ENCODE peak calls at places on chromosomes 13 and 19, in seven cellular contexts. Q, V, B, U, Y, R and K are unnamed samples.

GRCh38 chr19:16605552-16605951 is 22.5 kb downstream of the MED26 start:
- DNase-seq in B (no peak), U (no peak), V (no peak), R (no peak), Y (no peak), Q (no peak), K (no peak)

GRCh38 chr19:14002571-14003278 is 3.4 kb downstream of the RFX1 start:
- DNase-seq in U (no peak), B (no peak), R (no peak), V (no peak), Q (no peak), Y (no peak), K (no peak)

GRCh38 chr13:31699650-31700049 is 39.7 kb upstream of the RXFP2 start:
- DNase-seq in V (no peak), U (no peak), Y (peak), Q (peak), B (no peak), R (no peak), K (no peak)

GRCh38 chr13:65868106-65868505 is 1362.0 kb downstream of the PCDH9 start:
- DNase-seq in Q (no peak), R (no peak), B (no peak), Y (no peak), V (no peak), U (no peak), K (no peak)

GRCh38 chr13:65653548-65654078 is 1576.5 kb downstream of the PCDH9 start:
- DNase-seq in V (no peak), U (no peak), Y (no peak), Q (no peak), R (no peak), B (no peak), K (no peak)

GRCh38 chr13:27578121-27579030 is 42.0 kb downstream of the LNX2 start:
- DNase-seq in B (no peak), V (no peak), Y (peak), R (no peak), U (peak), Q (no peak), K (peak)

GRCh38 chr13:112688560-112689497 is 1.0 kb upstream of the ATP11A start:
- DNase-seq in R (no peak), Y (no peak), U (no peak), Q (no peak), B (no peak), V (peak), K (no peak)

GRCh38 chr13:99414048-99414995 is 87.0 kb upstream of the TM9SF2 start:
- DNase-seq in U (no peak), Y (no peak), Q (no peak), B (no peak), V (peak), R (no peak), K (no peak)

GRCh38 chr19:57436392-57436791 is 1.3 kb downstream of the ZNF749 start:
- DNase-seq in R (no peak), B (no peak), Q (no peak), V (no peak), Y (no peak), U (no peak), K (no peak)

GRCh38 chr19:50720921-50721291 is 1.3 kb upstream of the SHANK1 start:
- DNase-seq in U (peak), V (no peak), B (no peak), Q (no peak), Y (no peak), R (no peak), K (peak)